ENCODE peak calls at places on chromosomes 13 and 19, in four cellular contexts. S is ovary, Z is lower leg skin, T is A549. F is an unnamed sample.
A peak's percentile ranks its signal among the peaks of the same experiment; 100 is the strongest.

GRCh38 chr13:44713793-44714469 is 137.8 kb upstream of the TSC22D1 start:
- DNase-seq in S (no peak), Z (no peak), T (peak; percentile 76), F (no peak)

GRCh38 chr19:6802336-6803035 is 30.0 kb downstream of the VAV1 start:
- DNase-seq in S (no peak), T (peak; percentile 79), Z (peak; percentile 56), F (no peak)

GRCh38 chr13:20526664-20527063 is 1.0 kb upstream of the CRYL1 start:
- DNase-seq in S (no peak), Z (no peak), T (no peak), F (no peak)

GRCh38 chr19:46977548-46977947 is 42.1 kb upstream of the NPAS1 start:
- DNase-seq in T (no peak), Z (no peak), S (no peak), F (no peak)

GRCh38 chr19:50167314-50167721 is 4.2 kb upstream of the IZUMO2 start:
- DNase-seq in Z (no peak), T (no peak), S (no peak), F (no peak)

GRCh38 chr13:53368948-53369347 is 340.3 kb downstream of the OLFM4 start:
- DNase-seq in Z (no peak), T (no peak), S (no peak), F (no peak)

GRCh38 chr13:42957881-42958280 is 34.2 kb downstream of the EPSTI1 start:
- DNase-seq in S (no peak), T (no peak), Z (no peak), F (no peak)

GRCh38 chr19:7287716-7288115 is 6.5 kb downstream of the INSR start:
- DNase-seq in Z (no peak), S (no peak), T (peak; percentile 17), F (no peak)

GRCh38 chr19:32460476-32460875 is 54.9 kb downstream of the DPY19L3 start:
- DNase-seq in S (no peak), T (no peak), Z (no peak), F (no peak)

GRCh38 chr19:17405250-17406038 is at the start of gene BST2:
- DNase-seq in Z (no peak), T (no peak), S (peak; percentile 84), F (peak; percentile 92)

GRCh38 chr19:5364674-5365073 is 24.1 kb upstream of the PTPRS start:
- DNase-seq in T (no peak), Z (no peak), S (no peak), F (no peak)

GRCh38 chr19:29454109-29454508 is 71.7 kb upstream of the VSTM2B start:
- DNase-seq in Z (no peak), S (no peak), T (no peak), F (no peak)

GRCh38 chr13:83618966-83619365 is 263.3 kb downstream of the SLITRK1 start:
- DNase-seq in Z (no peak), T (no peak), S (no peak), F (no peak)

GRCh38 chr19:16619456-16619855 is 8.5 kb downstream of the MED26 start:
- DNase-seq in T (no peak), S (no peak), Z (no peak), F (no peak)

GRCh38 chr13:95552539-95553270 is at the start of gene CLDN10:
- DNase-seq in Z (no peak), T (peak; percentile 24), S (no peak), F (peak; percentile 25)

GRCh38 chr19:16702123-16702522 is 17.5 kb upstream of the NWD1 start:
- DNase-seq in Z (peak; percentile 71), S (no peak), T (no peak), F (no peak)

GRCh38 chr19:11418518-11419506 is at the start of gene RGL3:
- DNase-seq in T (no peak), Z (no peak), S (no peak), F (no peak)

GRCh38 chr13:75129331-75129730 is 352.6 kb downstream of the TBC1D4 start:
- DNase-seq in T (no peak), Z (no peak), S (no peak), F (no peak)

GRCh38 chr13:86087241-86087640 is 288.0 kb upstream of the SLITRK6 start:
- DNase-seq in T (no peak), Z (no peak), S (no peak), F (no peak)

GRCh38 chr19:6736917-6737283 is 480 bp downstream of the GPR108 start:
- DNase-seq in T (no peak), S (no peak), Z (no peak), F (no peak)

GRCh38 chr13:30395192-30396158 is 26.8 kb upstream of the UBE2L5 start:
- DNase-seq in T (peak; percentile 88), S (peak; percentile 85), Z (peak; percentile 98), F (peak; percentile 68)
- TF ChIP-seq POLR2A in T (no peak), S (no peak), Z (no peak), F (peak; percentile 63)

GRCh38 chr19:12884202-12884601 is 2.8 kb downstream of the KLF1 start:
- DNase-seq in S (no peak), Z (no peak), T (no peak), F (no peak)

GRCh38 chr19:12880551-12881171 is 588 bp downstream of the DNASE2 start:
- DNase-seq in S (no peak), T (no peak), Z (no peak), F (peak; percentile 64)

GRCh38 chr19:12882589-12882988 is 1.3 kb upstream of the DNASE2 start:
- DNase-seq in T (no peak), S (no peak), Z (no peak), F (no peak)

GRCh38 chr19:12884627-12884925 is 2.4 kb downstream of the KLF1 start:
- DNase-seq in T (no peak), S (no peak), Z (no peak), F (no peak)

GRCh38 chr19:12881172-12881808 is at the start of gene DNASE2:
- DNase-seq in Z (peak; percentile 97), T (peak; percentile 92), S (peak; percentile 94), F (peak; percentile 95)
- TF ChIP-seq POLR2A in Z (no peak), T (peak; percentile 65), S (peak; percentile 53), F (peak; percentile 91)

GRCh38 chr13:47546265-47546962 is 454.7 kb downstream of the SUCLA2 start:
- DNase-seq in T (no peak), Z (no peak), S (no peak), F (no peak)

GRCh38 chr13:47546963-47547345 is 454.1 kb downstream of the SUCLA2 start:
- DNase-seq in S (no peak), T (no peak), Z (no peak), F (no peak)

GRCh38 chr13:47549219-47549752 is 451.8 kb downstream of the SUCLA2 start:
- DNase-seq in Z (no peak), S (no peak), T (no peak), F (no peak)

GRCh38 chr13:47545630-47546029 is 455.4 kb downstream of the SUCLA2 start:
- DNase-seq in Z (no peak), S (no peak), T (no peak), F (no peak)

GRCh38 chr13:47548294-47548825 is 452.7 kb downstream of the SUCLA2 start:
- DNase-seq in S (no peak), Z (no peak), T (no peak), F (no peak)
- TF ChIP-seq POLR2A in S (no peak), Z (no peak), T (no peak), F (no peak)

GRCh38 chr13:40770934-40771618 is at the start of gene MRPS31:
- DNase-seq in S (peak; percentile 94), Z (peak; percentile 94), T (peak; percentile 93), F (peak; percentile 96)
- TF ChIP-seq POLR2A in S (peak; percentile 66), Z (no peak), T (peak; percentile 71), F (peak; percentile 93)

DNA sequence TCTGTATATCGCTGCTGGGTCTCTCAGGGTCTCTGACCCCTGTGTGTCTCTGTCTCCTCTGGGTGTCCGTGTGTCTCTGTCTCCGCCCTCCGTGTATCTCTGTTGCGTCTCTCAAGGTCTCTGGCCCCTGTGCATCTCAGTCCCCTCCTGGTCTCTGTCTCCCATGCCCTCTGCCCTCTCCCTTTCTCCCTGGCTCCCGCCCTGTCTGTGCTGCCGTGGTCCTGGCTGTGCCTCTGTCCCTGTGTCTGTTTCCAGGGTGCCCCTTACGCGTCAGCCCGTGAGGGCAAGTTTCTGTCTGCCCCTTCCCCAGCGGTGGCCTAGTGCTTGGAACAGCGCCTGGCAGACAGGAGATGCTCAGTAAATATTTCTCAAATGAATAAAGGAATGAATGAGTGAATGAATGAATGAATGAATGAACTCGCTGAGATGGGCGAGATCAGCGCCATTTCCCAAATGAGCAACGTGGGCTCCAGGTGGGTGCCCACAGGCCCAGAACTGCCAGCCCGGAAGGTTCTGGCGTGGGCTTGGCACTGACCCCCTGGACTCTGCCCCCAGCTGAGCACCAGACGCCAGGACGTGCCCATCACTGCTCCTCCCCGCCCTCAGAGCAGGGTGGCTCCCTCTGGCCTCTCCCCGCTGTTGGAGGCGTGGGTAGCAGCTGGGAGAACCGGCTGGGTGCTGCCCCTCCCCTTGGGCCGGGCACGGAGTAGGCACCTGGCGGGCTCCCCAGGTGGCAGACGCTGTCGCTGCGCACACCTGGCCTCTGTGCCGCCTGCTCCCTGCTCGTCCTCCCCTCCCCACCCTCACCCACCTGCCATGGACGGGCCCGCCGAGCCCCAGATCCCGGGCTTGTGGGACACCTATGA is at the start of gene SULT2B1:
- DNase-seq in S (no peak), Z (no peak), T (peak; percentile 78), F (no peak)
- TF ChIP-seq POLR2A in S (no peak), Z (no peak), T (no peak), F (no peak)

GRCh38 chr13:50085063-50085462 is 69.8 kb downstream of the KCNRG start:
- DNase-seq in T (peak; percentile 32), Z (no peak), S (no peak), F (peak; percentile 47)
- TF ChIP-seq POLR2A in T (no peak), Z (no peak), S (no peak), F (no peak)

GRCh38 chr19:45439569-45440258 is 16.0 kb upstream of the ERCC1 start:
- DNase-seq in S (peak; percentile 93), T (peak; percentile 83), Z (no peak), F (peak; percentile 90)
- TF ChIP-seq POLR2A in S (peak; percentile 43), T (peak; percentile 12), Z (no peak), F (no peak)

GRCh38 chr13:30268673-30269072 is 38.7 kb downstream of the KATNAL1 start:
- DNase-seq in T (no peak), Z (no peak), S (no peak), F (no peak)
- TF ChIP-seq POLR2A in T (no peak), Z (no peak), S (no peak), F (no peak)